ENCODE peak calls at places on chromosome 10, in four cellular contexts. One of them, this sample, is unnamed.

GRCh38 chr10:93813507-93814465 is 56.0 kb downstream of the LGI1 start:
- DNase-seq in occipital lobe: peak; percentile 5
- DNase-seq in anterior cingulate cortex: peak; percentile 10
- DNase-seq in foreskin fibroblast: no peak
- DNase-seq in this sample: peak; percentile 66

GRCh38 chr10:74736029-74736428 is 90.4 kb upstream of the KAT6B start:
- DNase-seq in occipital lobe: no peak
- DNase-seq in foreskin fibroblast: no peak
- DNase-seq in anterior cingulate cortex: no peak
- DNase-seq in this sample: no peak

GRCh38 chr10:62076872-62077271 is 175.4 kb downstream of the ARID5B start:
- DNase-seq in foreskin fibroblast: peak; percentile 73
- DNase-seq in anterior cingulate cortex: no peak
- DNase-seq in occipital lobe: no peak
- DNase-seq in this sample: no peak

GRCh38 chr10:129031233-129032150 is 435.5 kb upstream of the MGMT start:
- DNase-seq in anterior cingulate cortex: peak; percentile 5
- DNase-seq in foreskin fibroblast: no peak
- DNase-seq in occipital lobe: no peak
- DNase-seq in this sample: no peak

GRCh38 chr10:117391436-117392205 is 16.4 kb upstream of the PDZD8 start:
- DNase-seq in occipital lobe: no peak
- DNase-seq in anterior cingulate cortex: no peak
- DNase-seq in foreskin fibroblast: no peak
- DNase-seq in this sample: no peak

GRCh38 chr10:30589441-30589840 is 40.1 kb downstream of the LYZL2 start:
- DNase-seq in occipital lobe: no peak
- DNase-seq in anterior cingulate cortex: no peak
- DNase-seq in foreskin fibroblast: no peak
- DNase-seq in this sample: no peak

GRCh38 chr10:14383266-14383665 is 52.5 kb upstream of the FRMD4A start:
- DNase-seq in anterior cingulate cortex: no peak
- DNase-seq in foreskin fibroblast: no peak
- DNase-seq in occipital lobe: no peak
- DNase-seq in this sample: no peak

GRCh38 chr10:110569120-110569519 is 1.6 kb downstream of the SMC3 start:
- DNase-seq in foreskin fibroblast: no peak
- DNase-seq in occipital lobe: no peak
- DNase-seq in anterior cingulate cortex: no peak
- DNase-seq in this sample: no peak

GRCh38 chr10:125166658-125167057 is 6.3 kb upstream of the CTBP2 start:
- DNase-seq in anterior cingulate cortex: no peak
- DNase-seq in foreskin fibroblast: no peak
- DNase-seq in occipital lobe: no peak
- DNase-seq in this sample: no peak

This sample was measured in dorsolateral prefrontal cortex.